ENCODE peak calls at places on chromosomes 11 and 22, in five cellular contexts. O is activated naive CD4-positive, alpha-beta T cell treated with anti-CD3 and anti-CD28 coated beads, Interleukin-2, amount 50 U/mL, for 16 hours; W is HFF-Myc; J is smooth muscle cell of the brain vasculature; Q is A172. R is an unnamed sample.

GRCh38 chr22:30539368-30539767 is 7.2 kb downstream of the SEC14L6 start:
- DNase-seq in O (no peak), W (no peak), J (no peak), Q (no peak), R (no peak)

GRCh38 chr11:1844221-1845094 is 5.7 kb downstream of the TNNI2 start:
- DNase-seq in O (peak; percentile 36), W (no peak), J (no peak), Q (no peak), R (peak; percentile 29)

GRCh38 chr11:114232400-114233070 is 63.7 kb upstream of the NNMT start:
- DNase-seq in O (no peak), W (no peak), J (no peak), Q (no peak), R (no peak)

GRCh38 chr11:71223671-71224660 is 28.4 kb downstream of the SHANK2 start:
- DNase-seq in O (no peak), W (no peak), J (no peak), Q (no peak), R (no peak)

GRCh38 chr22:41969110-41969646 is at the start of gene SEPTIN3:
- DNase-seq in O (no peak), W (no peak), J (no peak), Q (no peak), R (no peak)

GRCh38 chr11:126635511-126635910 is 280.0 kb downstream of the ST3GAL4 start:
- DNase-seq in O (no peak), W (no peak), J (no peak), Q (no peak), R (no peak)

GRCh38 chr11:19083166-19083565 is 22.6 kb upstream of the MRGPRX2 start:
- DNase-seq in O (no peak), W (no peak), J (no peak), Q (no peak), R (no peak)

GRCh38 chr11:92225563-92226308 is 1.1 kb downstream of the FAT3 start:
- DNase-seq in O (peak; percentile 8), W (no peak), J (no peak), Q (no peak), R (peak; percentile 51)

GRCh38 chr22:44561139-44561840 is 63.3 kb upstream of the RTL6 start:
- DNase-seq in O (no peak), W (no peak), J (no peak), Q (no peak), R (no peak)

GRCh38 chr11:78715639-78716311 is 141.1 kb upstream of the NARS2 start:
- DNase-seq in O (peak; percentile 33), W (peak; percentile 77), J (peak; percentile 24), Q (peak; percentile 87), R (peak; percentile 89)

GRCh38 chr11:77276271-77276670 is 25.2 kb downstream of the GDPD4 start:
- DNase-seq in O (no peak), W (no peak), J (no peak), Q (no peak), R (no peak)

GRCh38 chr11:118012083-118012669 is 26.0 kb downstream of the IL10RA start:
- DNase-seq in O (no peak), W (no peak), J (no peak), Q (peak; percentile 27), R (peak; percentile 28)

GRCh38 chr11:2483426-2483825 is 38.6 kb downstream of the KCNQ1 start:
- DNase-seq in O (no peak), W (no peak), J (no peak), Q (no peak), R (no peak)

GRCh38 chr22:36585841-36586240 is 56.9 kb upstream of the EIF3D start:
- DNase-seq in O (no peak), W (no peak), J (no peak), Q (peak; percentile 40), R (peak; percentile 67)

GRCh38 chr22:36445158-36445668 is 36.2 kb downstream of the TXN2 start:
- DNase-seq in O (no peak), W (no peak), J (no peak), Q (peak; percentile 79), R (peak; percentile 73)

GRCh38 chr22:40855960-40856512 is 403 bp downstream of the ST13 start:
- DNase-seq in O (no peak), W (no peak), J (no peak), Q (no peak), R (peak; percentile 30)